ENCODE peak calls at places on chromosomes 11 and 22, in four cellular contexts. Z is skeletal muscle cell, N is NCI-H1436, O is NCI-H1105. D is an unnamed sample.

GRCh38 chr11:62889126-62889483 is 8.4 kb downstream of the SLC3A2 start:
- DNase-seq in Z (no peak), N (no peak), O (no peak), D (no peak)

GRCh38 chr22:49589811-49590210 is 237.9 kb downstream of the BRD1 start:
- DNase-seq in O (no peak), N (no peak), Z (no peak), D (peak)

GRCh38 chr11:12675951-12676711 is 1.9 kb downstream of the TEAD1 start:
- DNase-seq in N (no peak), Z (no peak), O (peak), D (no peak)

GRCh38 chr11:69302447-69302846 is 8.5 kb downstream of the MYEOV start:
- DNase-seq in N (no peak), Z (no peak), O (no peak), D (no peak)

GRCh38 chr11:15883349-15883961 is 472.9 kb downstream of the SOX6 start:
- DNase-seq in N (no peak), Z (no peak), O (no peak), D (no peak)

GRCh38 chr11:17692931-17693330 is 26.4 kb upstream of the MYOD1 start:
- DNase-seq in O (no peak), Z (no peak), N (no peak), D (no peak)

GRCh38 chr22:47067911-47068654 is 305.6 kb downstream of the TBC1D22A start:
- DNase-seq in N (no peak), Z (no peak), O (no peak), D (no peak)

GRCh38 chr11:65424200-65425104 is 1.9 kb downstream of the NEAT1 start:
- DNase-seq in O (no peak), Z (no peak), N (no peak), D (peak)

GRCh38 chr11:15091620-15092019 is 18.2 kb downstream of the CALCB start:
- DNase-seq in N (peak), Z (no peak), O (no peak), D (no peak)

GRCh38 chr11:33732176-33732575 is 4.0 kb downstream of the CD59 start:
- DNase-seq in O (no peak), Z (no peak), N (no peak), D (no peak)

GRCh38 chr11:120208777-120209176 is 2.1 kb upstream of the OAF start:
- DNase-seq in Z (peak), O (no peak), N (no peak), D (no peak)

GRCh38 chr11:31689559-31689958 is 121.6 kb downstream of the PAX6 start:
- DNase-seq in Z (no peak), O (no peak), N (no peak), D (no peak)

GRCh38 chr11:47464479-47464878 is 15.5 kb upstream of the RAPSN start:
- DNase-seq in N (peak), O (no peak), Z (no peak), D (no peak)

GRCh38 chr11:73396985-73397384 is 20.8 kb downstream of the RELT start:
- DNase-seq in O (no peak), Z (no peak), N (no peak), D (no peak)

GRCh38 chr11:60700689-60701508 is 1.5 kb downstream of the MS4A8 start:
- DNase-seq in N (peak), Z (no peak), O (peak), D (no peak)

GRCh38 chr11:118050208-118050891 is 26.5 kb upstream of the TMPRSS4 start:
- DNase-seq in O (no peak), Z (no peak), N (no peak), D (no peak)

GRCh38 chr11:66070604-66071325 is 693 bp downstream of the PACS1 start:
- DNase-seq in Z (no peak), N (no peak), O (no peak), D (peak)